ENCODE peak calls at places on chromosomes 4 and X, in four cellular contexts. R is PC-3, Y is H1, N is mammary epithelial cell. D is an unnamed sample.

GRCh38 chr4:111639876-111640275 is 505.4 kb upstream of the FAM241A start:
- DNase-seq in R (peak; percentile 11), Y (no peak), N (peak; percentile 4), D (peak; percentile 6)

GRCh38 chrX:153814591-153815315 is 15.6 kb downstream of the PDZD4 start:
- DNase-seq in R (no peak), Y (no peak), N (no peak), D (no peak)

GRCh38 chr4:7717161-7717560 is 222.5 kb downstream of the AFAP1 start:
- DNase-seq in R (no peak), Y (no peak), N (no peak), D (no peak)

GRCh38 chr4:24924309-24924781 is 11.5 kb upstream of the CCDC149 start:
- DNase-seq in R (no peak), Y (no peak), N (peak; percentile 56), D (peak; percentile 100)

GRCh38 chr4:85486425-85487101 is 11.6 kb downstream of the ARHGAP24 start:
- DNase-seq in R (no peak), Y (no peak), N (no peak), D (peak; percentile 34)

GRCh38 chr4:57303012-57303751 is 193.0 kb upstream of the IGFBP7 start:
- DNase-seq in R (peak; percentile 22), Y (no peak), N (peak; percentile 56), D (peak; percentile 25)

GRCh38 chrX:7119927-7120577 is 27.5 kb upstream of the STS start:
- DNase-seq in R (no peak), Y (no peak), N (no peak), D (no peak)

GRCh38 chr4:15665738-15666365 is 10.7 kb upstream of the FBXL5 start:
- DNase-seq in R (peak; percentile 88), Y (no peak), N (peak; percentile 95), D (peak; percentile 45)

GRCh38 chr4:65089666-65090065 is 580.6 kb downstream of the EPHA5 start:
- DNase-seq in R (peak; percentile 83), Y (no peak), N (peak; percentile 7), D (peak; percentile 17)

GRCh38 chr4:51842167-51842553 is 793 bp upstream of the DCUN1D4 start:
- DNase-seq in R (no peak), Y (no peak), N (no peak), D (no peak)

GRCh38 chrX:105347373-105347772 is 126.9 kb upstream of the TEX13A start:
- DNase-seq in R (no peak), Y (no peak), N (no peak), D (no peak)

GRCh38 chrX:31331928-31332327 is 260.1 kb upstream of the FTHL17 start:
- DNase-seq in R (no peak), Y (no peak), N (peak; percentile 11), D (no peak)

GRCh38 chrX:76127341-76127740 is 45.5 kb upstream of the PBDC1 start:
- DNase-seq in R (no peak), Y (no peak), N (no peak), D (no peak)

GRCh38 chr4:560061-560460 is 16.0 kb downstream of the TMEM271 start:
- DNase-seq in R (no peak), Y (no peak), N (no peak), D (no peak)

GRCh38 chr4:57691370-57691769 is 581.2 kb upstream of the IGFBP7 start:
- DNase-seq in R (no peak), Y (no peak), N (no peak), D (no peak)

GRCh38 chr4:7890635-7891393 is 48.8 kb downstream of the AFAP1 start:
- DNase-seq in R (peak; percentile 75), Y (no peak), N (peak; percentile 80), D (peak; percentile 97)

GRCh38 chr4:3416821-3417221 is 24.9 kb upstream of the HGFAC start:
- DNase-seq in R (no peak), Y (no peak), N (no peak), D (no peak)

GRCh38 chrX:27619975-27620374 is 29.8 kb downstream of the DCAF8L2 start:
- DNase-seq in R (peak; percentile 51), Y (no peak), N (peak; percentile 9), D (no peak)

GRCh38 chrX:110420771-110421498 is 62.3 kb downstream of the RTL9 start:
- DNase-seq in R (peak; percentile 55), Y (no peak), N (no peak), D (no peak)

GRCh38 chrX:134692233-134692632 is 34.0 kb upstream of the PLAC1 start:
- DNase-seq in R (no peak), Y (no peak), N (no peak), D (no peak)

GRCh38 chrX:134692990-134693389 is 34.7 kb upstream of the PLAC1 start:
- DNase-seq in R (peak; percentile 74), Y (no peak), N (peak; percentile 61), D (peak; percentile 79)

GRCh38 chrX:134693644-134694043 is 35.4 kb upstream of the PLAC1 start:
- DNase-seq in R (no peak), Y (no peak), N (no peak), D (no peak)

GRCh38 chrX:134688839-134689238 is 30.6 kb upstream of the PLAC1 start:
- DNase-seq in R (peak; percentile 84), Y (no peak), N (peak; percentile 74), D (peak; percentile 68)

GRCh38 chrX:134691453-134691852 is 33.2 kb upstream of the PLAC1 start:
- DNase-seq in R (no peak), Y (no peak), N (no peak), D (no peak)
- H3K4me1 ChIP-seq in R (peaks cover 66% of the 10 kb centered on the region), Y (no peaks in the 10 kb centered on the region), N (peaks cover 35% of the 10 kb centered on the region), D (peaks cover 18% of the 10 kb centered on the region)

GRCh38 chrX:82765806-82766205 is 742.3 kb upstream of the POU3F4 start:
- DNase-seq in R (peak; percentile 45), Y (no peak), N (no peak), D (no peak)

GRCh38 chrX:82764521-82764920 is 743.6 kb upstream of the POU3F4 start:
- DNase-seq in R (no peak), Y (no peak), N (no peak), D (no peak)
- H3K27ac ChIP-seq in R (no peak overlapping the region), Y (no peak overlapping the region), N (no peak overlapping the region), D (no peak overlapping the region)

GRCh38 chrX:71871367-71871766 is 39.3 kb upstream of the NHSL2 start:
- DNase-seq in R (peak; percentile 32), Y (no peak), N (peak; percentile 87), D (peak; percentile 85)
- TF ChIP-seq EZH2 in R (no peak), Y (no peak), N (no peak), D (no peak)

DNA sequence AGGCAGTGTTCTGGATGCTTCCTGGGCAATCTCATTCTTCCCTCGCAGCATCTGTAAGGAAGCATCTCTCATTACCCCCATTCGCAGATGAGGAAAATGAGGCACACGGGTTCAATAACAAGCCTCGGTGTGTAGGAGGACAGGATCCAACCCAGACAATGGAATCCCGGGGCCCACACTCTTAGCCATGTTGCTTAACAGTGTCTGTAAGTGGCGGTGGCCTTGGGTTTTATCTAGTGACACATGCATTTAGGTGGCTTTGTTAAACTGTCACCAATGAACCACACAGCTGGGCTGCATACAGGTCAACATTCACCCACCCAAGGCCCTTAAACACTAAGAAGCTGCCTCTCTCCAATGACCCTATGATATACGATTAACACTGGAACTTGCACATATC is 22.6 kb downstream of the RELL1 start:
- DNase-seq in R (no peak), Y (no peak), N (no peak), D (no peak)
- H3K4me1 ChIP-seq in R (peaks cover 18% of the 10 kb centered on the region), Y (peaks cover 5% of the 10 kb centered on the region), N (peaks cover 42% of the 10 kb centered on the region), D (peaks cover 48% of the 10 kb centered on the region)

DNA sequence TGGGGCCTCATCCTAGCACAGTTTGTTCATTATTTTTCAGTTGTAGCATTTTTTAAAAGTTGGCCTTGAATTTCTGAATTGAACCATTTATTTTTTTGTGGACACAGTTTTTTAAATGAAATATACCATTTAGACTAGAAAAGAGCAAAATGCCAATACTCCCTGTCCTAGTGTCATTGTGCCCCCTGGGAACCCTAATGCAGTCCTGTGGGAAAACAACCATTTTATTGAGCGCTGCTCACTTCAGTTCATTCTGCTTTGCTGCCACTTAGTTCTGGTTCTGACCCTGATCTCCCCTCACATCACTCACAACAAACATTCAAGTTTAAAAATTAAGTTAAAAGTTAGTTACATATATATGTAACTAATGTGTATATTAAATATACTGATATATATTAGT is 5.4 kb downstream of the NFKB1 start:
- DNase-seq in R (no peak), Y (no peak), N (no peak), D (no peak)
- H3K27ac ChIP-seq in R (no peak overlapping the region), Y (no peak overlapping the region), N (no peak overlapping the region), D (no peak overlapping the region)

GRCh38 chr4:42656986-42657792 is at the start of gene ATP8A1:
- DNase-seq in R (peak; percentile 84), Y (peak; percentile 92), N (peak; percentile 79), D (peak; percentile 73)

GRCh38 chr4:42656736-42656985 is 244 bp downstream of the ATP8A1 start:
- DNase-seq in R (no peak), Y (no peak), N (no peak), D (no peak)

GRCh38 chr4:42654606-42655005 is 2.3 kb downstream of the ATP8A1 start:
- DNase-seq in R (peak; percentile 90), Y (no peak), N (peak; percentile 63), D (peak; percentile 76)

GRCh38 chr4:42655248-42655647 is 1.7 kb downstream of the ATP8A1 start:
- DNase-seq in R (no peak), Y (no peak), N (no peak), D (no peak)

DNA sequence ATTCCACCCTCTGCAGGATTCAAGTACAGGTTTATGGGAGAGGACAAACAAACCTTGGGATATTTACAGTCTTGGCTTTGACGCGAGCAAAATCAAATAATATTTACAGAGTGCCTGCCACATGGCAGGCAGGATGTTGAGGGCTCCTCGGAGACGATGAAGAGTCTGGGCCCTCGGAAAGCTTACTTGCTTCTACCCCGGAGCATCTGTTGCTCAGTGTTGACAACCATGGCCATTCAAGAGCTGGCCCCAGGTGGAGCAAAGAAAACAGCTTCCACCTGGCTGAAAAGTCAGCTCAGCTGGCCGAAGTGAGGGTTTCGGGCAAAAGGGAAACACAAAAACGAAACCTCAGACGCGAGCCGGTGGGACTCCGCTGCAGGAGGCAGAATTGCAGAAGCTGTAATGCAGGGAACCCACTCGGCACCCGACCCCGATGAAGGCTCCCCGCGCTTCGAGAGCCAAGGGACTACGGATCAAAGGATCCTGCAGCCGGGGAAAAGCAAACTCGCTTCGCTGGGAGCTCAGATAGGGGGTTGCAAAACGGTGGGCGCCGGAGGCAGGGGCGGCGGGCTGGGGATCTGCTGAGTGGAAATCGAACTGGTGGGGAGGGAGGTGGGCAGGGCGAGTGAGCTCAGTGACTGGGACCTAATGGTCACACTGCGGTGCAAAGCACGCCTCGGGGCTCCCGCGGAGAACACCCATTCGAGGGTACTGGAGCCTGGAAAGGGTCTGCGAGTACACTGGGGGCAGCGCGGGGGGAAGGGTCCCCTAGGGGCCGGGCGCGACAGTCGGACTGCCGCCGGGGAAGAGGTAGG is 777 bp downstream of the ATP8A1 start:
- DNase-seq in R (peak; percentile 63), Y (peak; percentile 69), N (no peak), D (no peak)
- TF ChIP-seq EZH2 in R (no peak), Y (no peak), N (no peak), D (no peak)

GRCh38 chrX:19723427-19723826 is 164.0 kb downstream of the SH3KBP1 start:
- DNase-seq in R (no peak), Y (no peak), N (no peak), D (no peak)
- H3K4me1 ChIP-seq in R (no peaks in the 10 kb centered on the region), Y (no peaks in the 10 kb centered on the region), N (peaks cover 3% of the 10 kb centered on the region), D (peaks cover under 1% of the 10 kb centered on the region)

GRCh38 chr4:89308161-89308500 is 531 bp upstream of the GPRIN3 start:
- DNase-seq in R (no peak), Y (no peak), N (no peak), D (no peak)
- H3K27ac ChIP-seq in R (no peak overlapping the region), Y (no peak overlapping the region), N (no peak overlapping the region), D (no peak overlapping the region)

D was measured in astrocyte.